ENCODE peak calls at places on chromosome 6, in six cellular contexts. W is nephron progenitor cell, F is body of pancreas, I is lower lobe of right lung, G is GM20000, Z is OCI-LY7. O is an unnamed sample.

GRCh38 chr6:84979541-84979940 is 215.1 kb upstream of the TBX18 start:
- DNase-seq in W (no peak), F (no peak), I (no peak), G (no peak), Z (no peak), O (no peak)

GRCh38 chr6:5981274-5982026 is 25.3 kb downstream of the NRN1 start:
- DNase-seq in W (no peak), F (no peak), I (no peak), G (no peak), Z (no peak), O (no peak)

GRCh38 chr6:158324136-158324535 is 11.9 kb downstream of the TULP4 start:
- DNase-seq in W (no peak), F (no peak), I (no peak), G (no peak), Z (no peak), O (no peak)

GRCh38 chr6:168641455-168641854 is 200.5 kb downstream of the SMOC2 start:
- DNase-seq in W (peak), F (no peak), I (no peak), G (no peak), Z (no peak), O (no peak)

GRCh38 chr6:13152804-13153203 is 175.5 kb downstream of the TBC1D7 start:
- DNase-seq in W (no peak), F (no peak), I (no peak), G (no peak), Z (no peak), O (no peak)

GRCh38 chr6:38512211-38512610 is 127.5 kb downstream of the BTBD9 start:
- DNase-seq in W (no peak), F (no peak), I (no peak), G (no peak), Z (no peak), O (no peak)

GRCh38 chr6:151071295-151071694 is 168.5 kb upstream of the AKAP12 start:
- DNase-seq in W (no peak), F (no peak), I (no peak), G (no peak), Z (no peak), O (no peak)

GRCh38 chr6:125944434-125944816 is 12.1 kb upstream of the HINT3 start:
- DNase-seq in W (no peak), F (peak), I (peak), G (no peak), Z (no peak), O (no peak)

GRCh38 chr6:12331951-12332749 is 42.0 kb downstream of the EDN1 start:
- DNase-seq in W (no peak), F (peak), I (no peak), G (no peak), Z (no peak), O (no peak)

GRCh38 chr6:131628726-131629125 is 684 bp upstream of the MED23 start:
- DNase-seq in W (no peak), F (no peak), I (no peak), G (no peak), Z (no peak), O (no peak)

GRCh38 chr6:131532476-131533108 is 40.4 kb upstream of the ARG1 start:
- DNase-seq in W (no peak), F (no peak), I (no peak), G (peak), Z (no peak), O (peak)

GRCh38 chr6:157652601-157653363 is 170.3 kb upstream of the SNX9 start:
- DNase-seq in W (no peak), F (peak), I (no peak), G (no peak), Z (no peak), O (no peak)

GRCh38 chr6:168440520-168441433 is at the start of gene SMOC2:
- DNase-seq in W (peak), F (no peak), I (no peak), G (no peak), Z (no peak), O (no peak)

GRCh38 chr6:56420296-56420695 is 172.9 kb upstream of the COL21A1 start:
- DNase-seq in W (no peak), F (no peak), I (no peak), G (no peak), Z (no peak), O (no peak)

GRCh38 chr6:28587011-28587745 is 61.5 kb downstream of the GPX5 start:
- DNase-seq in W (peak), F (peak), I (peak), G (peak), Z (no peak), O (peak)

GRCh38 chr6:101090281-101090680 is 209.2 kb upstream of the ASCC3 start:
- DNase-seq in W (no peak), F (no peak), I (no peak), G (no peak), Z (no peak), O (no peak)

GRCh38 chr6:138272543-138273305 is 54.4 kb upstream of the PBOV1 start:
- DNase-seq in W (no peak), F (no peak), I (no peak), G (no peak), Z (no peak), O (no peak)

GRCh38 chr6:69090132-69090531 is 455.1 kb downstream of the ADGRB3 start:
- DNase-seq in W (no peak), F (no peak), I (no peak), G (no peak), Z (no peak), O (no peak)

GRCh38 chr6:113317870-113318269 is 539.3 kb upstream of the MARCKS start:
- DNase-seq in W (no peak), F (no peak), I (no peak), G (no peak), Z (no peak), O (no peak)

GRCh38 chr6:167470101-167470835 is 145.4 kb downstream of the TTLL2 start:
- DNase-seq in W (no peak), F (no peak), I (no peak), G (no peak), Z (no peak), O (no peak)

GRCh38 chr6:71855406-71855805 is 30.9 kb upstream of the RIMS1 start:
- DNase-seq in W (no peak), F (no peak), I (no peak), G (no peak), Z (peak), O (no peak)

GRCh38 chr6:118982256-118982911 is 47.4 kb upstream of the MCM9 start:
- DNase-seq in W (no peak), F (no peak), I (no peak), G (no peak), Z (no peak), O (no peak)

GRCh38 chr6:123997223-123997622 is 193.6 kb downstream of the NKAIN2 start:
- DNase-seq in W (no peak), F (peak), I (no peak), G (no peak), Z (peak), O (no peak)

GRCh38 chr6:43228951-43229802 is at the start of gene DNPH1:
- DNase-seq in W (peak), F (peak), I (peak), G (peak), Z (peak), O (peak)

GRCh38 chr6:32945106-32945761 is 4.4 kb upstream of the HLA-DMB start:
- DNase-seq in W (no peak), F (no peak), I (no peak), G (no peak), Z (peak), O (peak)

GRCh38 chr6:47407295-47408281 is 70.0 kb upstream of the CD2AP start:
- DNase-seq in W (no peak), F (no peak), I (no peak), G (no peak), Z (no peak), O (no peak)

GRCh38 chr6:53727748-53728147 is 62.2 kb upstream of the KLHL31 start:
- DNase-seq in W (no peak), F (no peak), I (no peak), G (no peak), Z (no peak), O (no peak)

GRCh38 chr6:157762636-157763035 is 60.4 kb upstream of the SNX9 start:
- DNase-seq in W (no peak), F (no peak), I (no peak), G (no peak), Z (peak), O (no peak)

GRCh38 chr6:138970159-138970558 is 17.9 kb downstream of the REPS1 start:
- DNase-seq in W (no peak), F (no peak), I (no peak), G (no peak), Z (no peak), O (no peak)

GRCh38 chr6:43776115-43776798 is 6.2 kb downstream of the VEGFA start:
- DNase-seq in W (no peak), F (peak), I (peak), G (peak), Z (no peak), O (peak)

GRCh38 chr6:167420858-167421766 is 96.2 kb downstream of the TTLL2 start:
- DNase-seq in W (no peak), F (peak), I (no peak), G (peak), Z (no peak), O (no peak)

DNA sequence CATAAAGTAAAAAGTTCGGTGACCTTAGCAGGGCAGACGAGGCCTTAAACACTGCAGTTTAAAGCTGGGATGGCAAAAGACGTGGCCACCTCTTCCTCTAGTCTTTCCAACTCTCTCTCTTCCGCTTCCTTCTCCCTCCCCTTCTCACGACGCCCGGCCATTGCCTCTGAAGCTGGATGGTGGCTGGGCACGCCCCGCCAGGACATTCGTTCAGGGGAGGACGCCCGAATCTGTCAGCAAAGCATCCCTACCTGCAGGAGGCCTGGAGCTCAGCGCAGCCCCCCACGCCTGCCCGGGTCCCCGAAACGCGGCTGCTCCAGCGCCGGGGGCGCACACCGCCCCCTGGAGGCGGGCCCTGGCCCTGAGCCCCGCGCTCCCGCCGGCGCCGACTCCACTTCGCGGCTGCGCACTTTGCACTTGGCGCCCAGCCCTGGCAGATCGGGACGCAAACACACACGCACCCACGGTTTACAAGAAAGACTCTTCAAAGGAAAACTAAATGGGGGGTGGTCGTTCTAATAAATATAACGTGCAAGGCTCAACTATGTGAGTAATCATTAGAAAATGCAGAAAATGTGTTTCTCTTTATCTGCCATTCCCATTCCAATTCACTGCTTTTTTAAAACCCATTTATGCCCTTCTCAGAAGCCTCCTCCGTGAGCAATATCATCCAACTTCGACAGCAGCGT is 54.7 kb upstream of the FOXC1 start:
- DNase-seq in W (no peak), F (peak), I (peak), G (peak), Z (no peak), O (peak)
- TF ChIP-seq CTCF in W (no peak), F (peak), I (peak), G (peak), Z (peak), O (peak)

DNA sequence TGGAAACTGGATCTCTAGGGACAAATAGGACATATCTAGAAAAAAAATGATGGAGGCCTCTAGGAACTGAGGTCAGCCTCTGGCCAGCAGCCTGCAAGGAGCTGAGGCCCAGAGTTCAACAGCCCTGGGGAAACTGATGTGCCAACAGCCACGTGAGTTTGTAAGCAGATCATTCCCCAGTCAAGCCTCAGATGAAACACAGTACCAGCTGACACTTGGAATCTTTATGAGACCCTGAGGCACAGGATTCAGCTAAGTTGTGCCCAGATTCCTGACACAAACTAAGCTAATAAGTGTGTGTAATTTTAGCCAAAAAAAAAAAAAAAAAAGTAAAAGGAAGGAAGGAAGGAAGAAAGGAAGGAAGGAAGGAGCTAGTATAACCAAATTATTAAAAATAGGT is 1059.8 kb upstream of the MAP3K7 start:
- DNase-seq in W (no peak), F (no peak), I (no peak), G (no peak), Z (no peak), O (no peak)
- TF ChIP-seq CTCF in W (no peak), F (no peak), I (no peak), G (no peak), Z (no peak), O (no peak)

GRCh38 chr6:10425973-10426780 is 11.3 kb upstream of the TFAP2A start:
- DNase-seq in W (peak), F (no peak), I (peak), G (peak), Z (peak), O (peak)
- TF ChIP-seq CTCF in W (no peak), F (no peak), I (no peak), G (no peak), Z (no peak), O (peak)

DNA sequence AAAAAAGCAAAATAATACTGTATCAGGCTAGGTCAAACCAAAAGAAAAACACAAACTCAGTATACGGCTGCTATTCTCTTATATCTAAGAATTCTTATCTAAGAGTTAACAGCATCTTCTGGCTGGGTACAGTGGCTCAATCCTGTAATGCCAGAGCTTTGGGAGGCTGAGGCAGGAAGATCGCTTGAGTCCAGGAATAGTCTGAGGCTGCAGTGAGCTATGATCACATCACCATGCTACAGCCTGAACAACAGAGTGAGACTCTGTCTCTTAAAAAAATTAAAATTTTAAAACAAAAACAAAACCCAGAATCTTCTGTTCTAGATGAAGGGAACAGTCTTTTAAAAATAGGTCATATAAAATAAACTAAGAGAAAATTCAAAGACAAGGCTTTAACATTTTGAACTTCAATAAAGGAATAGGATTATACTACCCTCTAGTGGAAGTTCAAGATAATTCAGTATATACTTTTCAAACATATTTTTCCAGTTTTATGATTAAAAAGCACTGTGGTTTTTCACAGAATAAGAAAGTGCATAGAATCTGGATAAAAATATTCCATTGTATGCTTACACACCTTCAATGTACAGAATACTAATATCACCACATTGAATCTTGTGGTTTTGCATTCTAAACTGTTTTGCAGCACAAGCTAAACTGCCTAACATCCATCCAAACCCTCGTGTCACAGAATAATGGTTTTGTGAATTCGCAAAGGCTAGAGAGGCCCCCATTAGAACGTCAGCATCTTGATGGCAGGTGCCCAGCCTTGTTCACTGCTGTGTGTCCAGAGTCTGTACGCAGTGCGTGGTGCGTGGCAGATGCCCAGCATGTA is 39.3 kb downstream of the DTNBP1 start:
- DNase-seq in W (no peak), F (no peak), I (no peak), G (peak), Z (peak), O (peak)
- TF ChIP-seq CTCF in W (peak), F (peak), I (peak), G (no peak), Z (peak), O (peak)

GRCh38 chr6:164347455-164347854 is 932.9 kb downstream of the QKI start:
- DNase-seq in W (no peak), F (no peak), I (no peak), G (no peak), Z (no peak), O (no peak)
- TF ChIP-seq CTCF in W (no peak), F (no peak), I (no peak), G (no peak), Z (no peak), O (no peak)

GRCh38 chr6:165487950-165488349 is 175.1 kb downstream of the PDE10A start:
- DNase-seq in W (no peak), F (no peak), I (no peak), G (no peak), Z (no peak), O (no peak)

GRCh38 chr6:165487347-165487746 is 175.7 kb downstream of the PDE10A start:
- DNase-seq in W (no peak), F (no peak), I (no peak), G (no peak), Z (no peak), O (no peak)

GRCh38 chr6:165486183-165487137 is 176.6 kb downstream of the PDE10A start:
- DNase-seq in W (no peak), F (no peak), I (no peak), G (no peak), Z (no peak), O (no peak)

GRCh38 chr6:165484178-165484889 is 174.9 kb upstream of the C6orf118 start:
- DNase-seq in W (peak), F (no peak), I (no peak), G (no peak), Z (no peak), O (no peak)

DNA sequence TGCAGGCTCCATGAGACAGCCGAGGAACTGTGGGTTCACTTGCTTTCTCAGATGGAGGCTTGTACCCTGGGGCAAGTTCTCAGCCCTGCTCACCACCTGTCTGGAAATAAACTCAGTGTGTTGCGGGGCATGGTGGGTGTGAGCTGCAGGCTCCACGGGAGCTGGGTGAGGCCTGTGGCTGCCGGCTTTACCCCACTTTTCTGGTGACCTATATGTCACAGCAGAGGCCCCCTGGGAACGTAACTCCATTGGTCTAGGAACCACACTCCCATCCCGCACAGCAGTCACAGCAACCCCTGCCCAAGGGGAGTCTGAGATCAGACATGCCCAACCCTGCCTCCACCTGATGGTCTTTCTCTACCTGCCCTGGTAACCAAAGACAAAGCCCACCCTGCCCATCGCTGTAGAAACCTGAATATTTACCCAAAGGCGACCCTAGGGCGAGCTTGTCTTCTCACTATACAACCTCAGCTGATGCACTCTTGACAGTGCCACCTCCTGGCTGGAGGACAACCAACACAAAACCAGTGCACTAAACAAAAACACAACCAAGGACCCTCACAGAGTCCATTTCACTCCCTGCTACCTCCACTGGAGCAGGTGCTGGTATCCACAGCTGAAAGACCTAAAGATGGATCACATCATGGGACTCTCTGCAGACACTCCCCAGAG is 174.3 kb downstream of the PDE10A start:
- DNase-seq in W (no peak), F (no peak), I (no peak), G (no peak), Z (no peak), O (no peak)
- TF ChIP-seq CTCF in W (no peak), F (no peak), I (no peak), G (no peak), Z (no peak), O (peak)

GRCh38 chr6:136289327-136289578 is 393 bp downstream of the BCLAF1 start:
- DNase-seq in W (peak), F (peak), I (peak), G (peak), Z (peak), O (peak)

GRCh38 chr6:136294621-136295020 is 5.0 kb upstream of the BCLAF1 start:
- DNase-seq in W (no peak), F (no peak), I (no peak), G (no peak), Z (no peak), O (no peak)

GRCh38 chr6:136288566-136289326 is 900 bp downstream of the BCLAF1 start:
- DNase-seq in W (peak), F (peak), I (peak), G (peak), Z (peak), O (peak)

GRCh38 chr6:136290406-136291010 is 862 bp upstream of the BCLAF1 start:
- DNase-seq in W (peak), F (peak), I (peak), G (peak), Z (peak), O (peak)

GRCh38 chr6:136289579-136290405 is at the start of gene BCLAF1:
- DNase-seq in W (peak), F (peak), I (peak), G (peak), Z (peak), O (peak)
- TF ChIP-seq CTCF in W (no peak), F (no peak), I (no peak), G (no peak), Z (peak), O (no peak)

DNA sequence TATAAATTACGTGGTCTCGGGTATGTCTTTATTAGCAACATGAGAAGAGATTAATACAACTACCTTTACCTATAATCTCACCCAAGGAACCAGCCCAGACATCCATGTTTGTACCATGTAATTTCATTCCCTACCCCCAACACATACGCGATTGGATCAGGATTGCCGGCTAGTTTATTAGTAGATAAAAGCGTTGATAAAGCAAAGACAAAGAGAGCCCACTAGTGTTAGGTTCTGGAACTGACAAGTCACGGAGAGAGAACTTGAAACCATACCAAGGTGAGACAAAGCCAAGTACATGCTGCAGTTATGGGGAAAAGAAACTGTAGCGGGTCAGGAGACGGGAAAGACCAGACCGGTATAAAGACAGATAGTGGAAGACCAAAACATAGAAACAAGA is 37.4 kb upstream of the FAM135A start:
- DNase-seq in W (no peak), F (no peak), I (no peak), G (no peak), Z (peak), O (no peak)
- TF ChIP-seq CTCF in W (no peak), F (no peak), I (no peak), G (peak), Z (peak), O (no peak)